ENCODE peak calls at places on chromosomes 2 and 18, in eight cellular contexts. One of them, this sample, is unnamed.

GRCh38 chr2:219629976-219630695 is 2.7 kb downstream of the SLC4A3 start:
- DNase-seq in heart left ventricle: peak; percentile 91
- DNase-seq in body of pancreas: no peak
- DNase-seq in transverse colon: no peak
- DNase-seq in BE2C: no peak
- DNase-seq in colonic mucosa: no peak
- DNase-seq in CD8-positive, alpha-beta T cell: no peak
- DNase-seq in adrenal gland: peak; percentile 53
- DNase-seq in this sample: no peak

GRCh38 chr18:33572022-33572421 is 6.0 kb upstream of the ASXL3 start:
- DNase-seq in heart left ventricle: no peak
- DNase-seq in body of pancreas: no peak
- DNase-seq in transverse colon: no peak
- DNase-seq in BE2C: no peak
- DNase-seq in colonic mucosa: no peak
- DNase-seq in CD8-positive, alpha-beta T cell: no peak
- DNase-seq in adrenal gland: no peak
- DNase-seq in this sample: no peak

GRCh38 chr2:14018620-14019019 is 613.9 kb upstream of the LRATD1 start:
- DNase-seq in heart left ventricle: no peak
- DNase-seq in body of pancreas: no peak
- DNase-seq in transverse colon: no peak
- DNase-seq in BE2C: no peak
- DNase-seq in colonic mucosa: no peak
- DNase-seq in CD8-positive, alpha-beta T cell: no peak
- DNase-seq in adrenal gland: no peak
- DNase-seq in this sample: no peak

GRCh38 chr2:237408280-237408679 is 5.7 kb downstream of the COL6A3 start:
- DNase-seq in heart left ventricle: peak; percentile 57
- DNase-seq in body of pancreas: no peak
- DNase-seq in transverse colon: no peak
- DNase-seq in BE2C: no peak
- DNase-seq in colonic mucosa: no peak
- DNase-seq in CD8-positive, alpha-beta T cell: no peak
- DNase-seq in adrenal gland: no peak
- DNase-seq in this sample: no peak

GRCh38 chr2:120466704-120467054 is 120.7 kb downstream of the INHBB start:
- DNase-seq in heart left ventricle: no peak
- DNase-seq in body of pancreas: no peak
- DNase-seq in transverse colon: no peak
- DNase-seq in BE2C: no peak
- DNase-seq in colonic mucosa: no peak
- DNase-seq in CD8-positive, alpha-beta T cell: no peak
- DNase-seq in adrenal gland: no peak
- DNase-seq in this sample: no peak

GRCh38 chr2:11406492-11407381 is 59.2 kb downstream of the E2F6 start:
- DNase-seq in heart left ventricle: no peak
- DNase-seq in body of pancreas: no peak
- DNase-seq in transverse colon: peak; percentile 40
- DNase-seq in BE2C: peak; percentile 42
- DNase-seq in colonic mucosa: no peak
- DNase-seq in CD8-positive, alpha-beta T cell: no peak
- DNase-seq in adrenal gland: no peak
- DNase-seq in this sample: peak; percentile 76

GRCh38 chr2:12965540-12966269 is 249.0 kb downstream of the TRIB2 start:
- DNase-seq in heart left ventricle: no peak
- DNase-seq in body of pancreas: no peak
- DNase-seq in transverse colon: no peak
- DNase-seq in BE2C: peak; percentile 25
- DNase-seq in colonic mucosa: no peak
- DNase-seq in CD8-positive, alpha-beta T cell: no peak
- DNase-seq in adrenal gland: no peak
- DNase-seq in this sample: no peak

GRCh38 chr2:30915485-30915884 is 108.2 kb upstream of the CAPN13 start:
- DNase-seq in heart left ventricle: peak; percentile 43
- DNase-seq in body of pancreas: peak; percentile 54
- DNase-seq in transverse colon: no peak
- DNase-seq in BE2C: peak; percentile 74
- DNase-seq in colonic mucosa: peak; percentile 21
- DNase-seq in CD8-positive, alpha-beta T cell: no peak
- DNase-seq in adrenal gland: no peak
- DNase-seq in this sample: no peak

GRCh38 chr2:11320698-11321492 is 23.5 kb downstream of the ROCK2 start:
- DNase-seq in heart left ventricle: no peak
- DNase-seq in body of pancreas: no peak
- DNase-seq in transverse colon: no peak
- DNase-seq in BE2C: no peak
- DNase-seq in colonic mucosa: no peak
- DNase-seq in CD8-positive, alpha-beta T cell: no peak
- DNase-seq in adrenal gland: no peak
- DNase-seq in this sample: no peak

GRCh38 chr2:188983427-188984101 is 9.4 kb downstream of the COL3A1 start:
- DNase-seq in heart left ventricle: no peak
- DNase-seq in body of pancreas: no peak
- DNase-seq in transverse colon: no peak
- DNase-seq in BE2C: no peak
- DNase-seq in colonic mucosa: no peak
- DNase-seq in CD8-positive, alpha-beta T cell: no peak
- DNase-seq in adrenal gland: no peak
- DNase-seq in this sample: no peak

GRCh38 chr18:13239557-13239956 is 21.0 kb downstream of the LDLRAD4 start:
- DNase-seq in heart left ventricle: no peak
- DNase-seq in body of pancreas: no peak
- DNase-seq in transverse colon: no peak
- DNase-seq in BE2C: no peak
- DNase-seq in colonic mucosa: no peak
- DNase-seq in CD8-positive, alpha-beta T cell: no peak
- DNase-seq in adrenal gland: no peak
- DNase-seq in this sample: no peak

GRCh38 chr18:79945118-79946042 is 6.1 kb downstream of the SLC66A2 start:
- DNase-seq in heart left ventricle: no peak
- DNase-seq in body of pancreas: no peak
- DNase-seq in transverse colon: peak; percentile 9
- DNase-seq in BE2C: no peak
- DNase-seq in colonic mucosa: peak; percentile 19
- DNase-seq in CD8-positive, alpha-beta T cell: no peak
- DNase-seq in adrenal gland: peak; percentile 9
- DNase-seq in this sample: no peak

GRCh38 chr2:220033546-220033945 is 406.1 kb downstream of the SLC4A3 start:
- DNase-seq in heart left ventricle: no peak
- DNase-seq in body of pancreas: no peak
- DNase-seq in transverse colon: no peak
- DNase-seq in BE2C: no peak
- DNase-seq in colonic mucosa: no peak
- DNase-seq in CD8-positive, alpha-beta T cell: no peak
- DNase-seq in adrenal gland: no peak
- DNase-seq in this sample: no peak

GRCh38 chr2:240964854-240965295 is 33.5 kb upstream of the SNED1 start:
- DNase-seq in heart left ventricle: peak; percentile 16
- DNase-seq in body of pancreas: no peak
- DNase-seq in transverse colon: no peak
- DNase-seq in BE2C: peak; percentile 11
- DNase-seq in colonic mucosa: no peak
- DNase-seq in CD8-positive, alpha-beta T cell: no peak
- DNase-seq in adrenal gland: no peak
- DNase-seq in this sample: peak; percentile 56

GRCh38 chr2:113032737-113033136 is 19.9 kb downstream of the IL36B start:
- DNase-seq in heart left ventricle: no peak
- DNase-seq in body of pancreas: no peak
- DNase-seq in transverse colon: no peak
- DNase-seq in BE2C: no peak
- DNase-seq in colonic mucosa: no peak
- DNase-seq in CD8-positive, alpha-beta T cell: no peak
- DNase-seq in adrenal gland: no peak
- DNase-seq in this sample: no peak

GRCh38 chr2:108444941-108445840 is 3.8 kb upstream of the GCC2 start:
- DNase-seq in heart left ventricle: no peak
- DNase-seq in body of pancreas: no peak
- DNase-seq in transverse colon: no peak
- DNase-seq in BE2C: peak; percentile 47
- DNase-seq in colonic mucosa: no peak
- DNase-seq in CD8-positive, alpha-beta T cell: no peak
- DNase-seq in adrenal gland: no peak
- DNase-seq in this sample: no peak

GRCh38 chr2:231929961-231930600 is 3.9 kb upstream of the NPPC start:
- DNase-seq in heart left ventricle: peak; percentile 76
- DNase-seq in body of pancreas: peak; percentile 27
- DNase-seq in transverse colon: no peak
- DNase-seq in BE2C: peak; percentile 52
- DNase-seq in colonic mucosa: no peak
- DNase-seq in CD8-positive, alpha-beta T cell: no peak
- DNase-seq in adrenal gland: peak; percentile 8
- DNase-seq in this sample: peak; percentile 56

GRCh38 chr2:25373269-25373981 is 31.7 kb upstream of the DNMT3A start:
- DNase-seq in heart left ventricle: peak; percentile 37
- DNase-seq in body of pancreas: peak; percentile 97
- DNase-seq in transverse colon: peak; percentile 57
- DNase-seq in BE2C: no peak
- DNase-seq in colonic mucosa: peak; percentile 71
- DNase-seq in CD8-positive, alpha-beta T cell: no peak
- DNase-seq in adrenal gland: peak; percentile 57
- DNase-seq in this sample: no peak

GRCh38 chr18:13471971-13472628 is 253.5 kb downstream of the LDLRAD4 start:
- DNase-seq in heart left ventricle: no peak
- DNase-seq in body of pancreas: no peak
- DNase-seq in transverse colon: no peak
- DNase-seq in BE2C: no peak
- DNase-seq in colonic mucosa: no peak
- DNase-seq in CD8-positive, alpha-beta T cell: no peak
- DNase-seq in adrenal gland: no peak
- DNase-seq in this sample: no peak

GRCh38 chr2:23844905-23845304 is 82.0 kb downstream of the ATAD2B start:
- DNase-seq in heart left ventricle: no peak
- DNase-seq in body of pancreas: no peak
- DNase-seq in transverse colon: no peak
- DNase-seq in BE2C: no peak
- DNase-seq in colonic mucosa: no peak
- DNase-seq in CD8-positive, alpha-beta T cell: no peak
- DNase-seq in adrenal gland: no peak
- DNase-seq in this sample: no peak

GRCh38 chr2:179744341-179744740 is 117.1 kb downstream of the ZNF385B start:
- DNase-seq in heart left ventricle: no peak
- DNase-seq in body of pancreas: no peak
- DNase-seq in transverse colon: no peak
- DNase-seq in BE2C: no peak
- DNase-seq in colonic mucosa: no peak
- DNase-seq in CD8-positive, alpha-beta T cell: no peak
- DNase-seq in adrenal gland: no peak
- DNase-seq in this sample: no peak

GRCh38 chr2:15794608-15795134 is 145.7 kb upstream of the MYCN start:
- DNase-seq in heart left ventricle: no peak
- DNase-seq in body of pancreas: no peak
- DNase-seq in transverse colon: no peak
- DNase-seq in BE2C: no peak
- DNase-seq in colonic mucosa: no peak
- DNase-seq in CD8-positive, alpha-beta T cell: no peak
- DNase-seq in adrenal gland: no peak
- DNase-seq in this sample: no peak

GRCh38 chr2:214410918-214411554 is at the start of gene VWC2L:
- DNase-seq in heart left ventricle: peak; percentile 57
- DNase-seq in body of pancreas: peak; percentile 66
- DNase-seq in transverse colon: peak; percentile 20
- DNase-seq in BE2C: peak; percentile 68
- DNase-seq in colonic mucosa: peak; percentile 46
- DNase-seq in CD8-positive, alpha-beta T cell: no peak
- DNase-seq in adrenal gland: peak; percentile 57
- DNase-seq in this sample: peak; percentile 59

GRCh38 chr18:76391746-76392145 is 103.3 kb downstream of the ZNF516 start:
- DNase-seq in heart left ventricle: no peak
- DNase-seq in body of pancreas: no peak
- DNase-seq in transverse colon: no peak
- DNase-seq in BE2C: no peak
- DNase-seq in colonic mucosa: no peak
- DNase-seq in CD8-positive, alpha-beta T cell: no peak
- DNase-seq in adrenal gland: no peak
- DNase-seq in this sample: no peak

GRCh38 chr2:133123393-133123792 is 444.9 kb downstream of the NCKAP5 start:
- DNase-seq in heart left ventricle: no peak
- DNase-seq in body of pancreas: no peak
- DNase-seq in transverse colon: no peak
- DNase-seq in BE2C: no peak
- DNase-seq in colonic mucosa: no peak
- DNase-seq in CD8-positive, alpha-beta T cell: no peak
- DNase-seq in adrenal gland: no peak
- DNase-seq in this sample: no peak

GRCh38 chr2:73260338-73260984 is 23.8 kb downstream of the FBXO41 start:
- DNase-seq in heart left ventricle: peak; percentile 62
- DNase-seq in body of pancreas: peak; percentile 67
- DNase-seq in transverse colon: peak; percentile 22
- DNase-seq in BE2C: peak; percentile 54
- DNase-seq in colonic mucosa: no peak
- DNase-seq in CD8-positive, alpha-beta T cell: no peak
- DNase-seq in adrenal gland: peak; percentile 83
- DNase-seq in this sample: no peak

GRCh38 chr2:33107690-33108482 is 161.1 kb downstream of the LTBP1 start:
- DNase-seq in heart left ventricle: no peak
- DNase-seq in body of pancreas: no peak
- DNase-seq in transverse colon: no peak
- DNase-seq in BE2C: no peak
- DNase-seq in colonic mucosa: no peak
- DNase-seq in CD8-positive, alpha-beta T cell: no peak
- DNase-seq in adrenal gland: no peak
- DNase-seq in this sample: no peak

GRCh38 chr18:48841381-48842258 is 109.1 kb downstream of the SMAD7 start:
- DNase-seq in heart left ventricle: peak; percentile 72
- DNase-seq in body of pancreas: peak; percentile 26
- DNase-seq in transverse colon: no peak
- DNase-seq in BE2C: peak; percentile 47
- DNase-seq in colonic mucosa: no peak
- DNase-seq in CD8-positive, alpha-beta T cell: no peak
- DNase-seq in adrenal gland: peak; percentile 74
- DNase-seq in this sample: peak; percentile 82
- H3K4me1 ChIP-seq in heart left ventricle: peaks cover 77% of the 10 kb centered on the region
- H3K4me1 ChIP-seq in body of pancreas: peaks cover 24% of the 10 kb centered on the region
- H3K4me1 ChIP-seq in transverse colon: no peaks in the 10 kb centered on the region
- H3K4me1 ChIP-seq in BE2C: peaks cover 40% of the 10 kb centered on the region
- H3K4me1 ChIP-seq in colonic mucosa: peaks cover 4% of the 10 kb centered on the region
- H3K4me1 ChIP-seq in CD8-positive, alpha-beta T cell: peaks cover 75% of the 10 kb centered on the region
- H3K4me1 ChIP-seq in adrenal gland: peaks cover 66% of the 10 kb centered on the region
- H3K4me1 ChIP-seq in this sample: no peaks in the 10 kb centered on the region

GRCh38 chr2:206464597-206464996 is 21.3 kb downstream of the ADAM23 start:
- DNase-seq in heart left ventricle: peak; percentile 56
- DNase-seq in body of pancreas: no peak
- DNase-seq in transverse colon: no peak
- DNase-seq in BE2C: no peak
- DNase-seq in colonic mucosa: no peak
- DNase-seq in CD8-positive, alpha-beta T cell: no peak
- DNase-seq in adrenal gland: no peak
- DNase-seq in this sample: no peak
- TF ChIP-seq CTCF in heart left ventricle: no peak
- TF ChIP-seq CTCF in body of pancreas: no peak
- TF ChIP-seq CTCF in transverse colon: no peak
- TF ChIP-seq CTCF in BE2C: no peak
- TF ChIP-seq CTCF in colonic mucosa: no peak
- TF ChIP-seq CTCF in CD8-positive, alpha-beta T cell: no peak
- TF ChIP-seq CTCF in adrenal gland: no peak
- TF ChIP-seq CTCF in this sample: no peak

GRCh38 chr2:63853527-63854310 is 12.0 kb downstream of the UGP2 start:
- DNase-seq in heart left ventricle: no peak
- DNase-seq in body of pancreas: no peak
- DNase-seq in transverse colon: no peak
- DNase-seq in BE2C: no peak
- DNase-seq in colonic mucosa: peak; percentile 47
- DNase-seq in CD8-positive, alpha-beta T cell: no peak
- DNase-seq in adrenal gland: no peak
- DNase-seq in this sample: no peak
- H3K4me1 ChIP-seq in heart left ventricle: peaks cover 79% of the 10 kb centered on the region
- H3K4me1 ChIP-seq in body of pancreas: peaks cover 32% of the 10 kb centered on the region
- H3K4me1 ChIP-seq in transverse colon: peaks cover 22% of the 10 kb centered on the region
- H3K4me1 ChIP-seq in BE2C: no peaks in the 10 kb centered on the region
- H3K4me1 ChIP-seq in colonic mucosa: no peaks in the 10 kb centered on the region
- H3K4me1 ChIP-seq in CD8-positive, alpha-beta T cell: peaks cover 69% of the 10 kb centered on the region
- H3K4me1 ChIP-seq in adrenal gland: peaks cover 66% of the 10 kb centered on the region
- H3K4me1 ChIP-seq in this sample: peaks cover 62% of the 10 kb centered on the region

GRCh38 chr2:242020196-242021004 is 150.9 kb downstream of the RTP5 start:
- DNase-seq in heart left ventricle: no peak
- DNase-seq in body of pancreas: peak; percentile 59
- DNase-seq in transverse colon: peak; percentile 30
- DNase-seq in BE2C: no peak
- DNase-seq in colonic mucosa: no peak
- DNase-seq in CD8-positive, alpha-beta T cell: no peak
- DNase-seq in adrenal gland: peak; percentile 24
- DNase-seq in this sample: no peak
- TF ChIP-seq CTCF in heart left ventricle: no peak
- TF ChIP-seq CTCF in body of pancreas: peak; percentile 40
- TF ChIP-seq CTCF in transverse colon: no peak
- TF ChIP-seq CTCF in BE2C: no peak
- TF ChIP-seq CTCF in colonic mucosa: no peak
- TF ChIP-seq CTCF in CD8-positive, alpha-beta T cell: no peak
- TF ChIP-seq CTCF in adrenal gland: no peak
- TF ChIP-seq CTCF in this sample: no peak